ENCODE peak calls at places on chromosomes 13 and 19, in eight cellular contexts. I is NCI-H1694 treated with DMSO at 0.1 percent for 48 hours; P is Panc1; L is myocyte; A is mesenteric fat pad; G is activated CD4-positive, alpha-beta T cell treated with anti-CD3 and anti-CD28 coated beads for 48 hours; Q is NCI-H1417; E is activated CD8-positive, alpha-beta memory T cell treated with anti-CD3 and anti-CD28 coated beads, Interleukin-2, amount 50 U/mL, for 4 hours. Z is an unnamed sample.

GRCh38 chr13:40445557-40445990 is 220.9 kb downstream of the FOXO1 start:
- DNase-seq in I (no peak), P (no peak), L (peak; percentile 95), A (no peak), G (peak; percentile 26), Q (peak; percentile 10), E (no peak), Z (peak; percentile 49)

GRCh38 chr19:48656840-48657474 is 11.0 kb upstream of the CA11 start:
- DNase-seq in I (peak; percentile 51), P (no peak), L (peak; percentile 77), A (no peak), G (no peak), Q (no peak), E (no peak), Z (peak; percentile 96)

GRCh38 chr19:34985249-34986022 is 14.7 kb upstream of the GRAMD1A start:
- DNase-seq in I (no peak), P (no peak), L (no peak), A (no peak), G (peak; percentile 43), Q (no peak), E (no peak), Z (peak; percentile 33)

GRCh38 chr13:24183741-24184182 is 23.2 kb downstream of the SPATA13 start:
- DNase-seq in I (no peak), P (no peak), L (no peak), A (no peak), G (no peak), Q (no peak), E (no peak), Z (no peak)

GRCh38 chr19:4449022-4449825 is 8.4 kb downstream of the UBXN6 start:
- DNase-seq in I (peak; percentile 85), P (no peak), L (no peak), A (no peak), G (no peak), Q (no peak), E (no peak), Z (peak; percentile 43)

GRCh38 chr13:36685912-36686311 is 12.1 kb downstream of the SERTM1 start:
- DNase-seq in I (no peak), P (no peak), L (peak; percentile 40), A (no peak), G (peak; percentile 9), Q (no peak), E (no peak), Z (peak; percentile 86)

GRCh38 chr19:43718627-43719377 is 2.9 kb downstream of the IRGC start:
- DNase-seq in I (no peak), P (no peak), L (no peak), A (no peak), G (no peak), Q (no peak), E (no peak), Z (no peak)

GRCh38 chr13:105202384-105202783 is 1333.1 kb downstream of the EFNB2 start:
- DNase-seq in I (peak; percentile 21), P (no peak), L (peak; percentile 62), A (no peak), G (no peak), Q (peak; percentile 57), E (no peak), Z (peak; percentile 6)

GRCh38 chr19:7789447-7789846 is 26.4 kb downstream of the CLEC4M start:
- DNase-seq in I (no peak), P (no peak), L (no peak), A (peak; percentile 83), G (peak; percentile 42), Q (peak; percentile 64), E (peak; percentile 30), Z (no peak)

GRCh38 chr19:45800009-45800553 is 7.4 kb upstream of the DMWD start:
- DNase-seq in I (no peak), P (no peak), L (peak; percentile 70), A (no peak), G (no peak), Q (no peak), E (no peak), Z (peak; percentile 62)